ENCODE peak calls at places on chromosomes 12 and 14, in eight cellular contexts. One of them, this sample, is unnamed.

GRCh38 chr12:76470028-76470939 is 89.3 kb downstream of the OSBPL8 start:
- DNase-seq in stimulated activated CD4-positive, alpha-beta T cell treated with anti-CD3 and anti-CD28 coated beads, TNF-alpha, amount 100 ng/mL, for 48 hours: no peak
- DNase-seq in T-helper 2 cell: peak
- DNase-seq in neuronal stem cell: no peak
- DNase-seq in activated naive CD8-positive, alpha-beta T cell treated with anti-CD3 and anti-CD28 coated beads, Interleukin-2, amount 50 U/mL, for 24 hours: no peak
- DNase-seq in NB4: peak
- DNase-seq in KG1: no peak
- DNase-seq in activated gamma-delta T cell treated with anti-CD3 and anti-CD28 coated beads, Interleukin-2, amount 50 U/mL, for 16 hours: no peak
- DNase-seq in this sample: peak

GRCh38 chr12:102120886-102121285 is 903 bp downstream of the PARPBP start:
- DNase-seq in stimulated activated CD4-positive, alpha-beta T cell treated with anti-CD3 and anti-CD28 coated beads, TNF-alpha, amount 100 ng/mL, for 48 hours: no peak
- DNase-seq in neuronal stem cell: no peak
- DNase-seq in NB4: peak
- DNase-seq in activated gamma-delta T cell treated with anti-CD3 and anti-CD28 coated beads, Interleukin-2, amount 50 U/mL, for 16 hours: no peak
- DNase-seq in KG1: peak
- DNase-seq in T-helper 2 cell: peak
- DNase-seq in activated naive CD8-positive, alpha-beta T cell treated with anti-CD3 and anti-CD28 coated beads, Interleukin-2, amount 50 U/mL, for 24 hours: peak
- DNase-seq in this sample: no peak

GRCh38 chr14:49946320-49947141 is 53.6 kb downstream of the ARF6 start:
- DNase-seq in NB4: no peak
- DNase-seq in T-helper 2 cell: peak
- DNase-seq in KG1: no peak
- DNase-seq in activated gamma-delta T cell treated with anti-CD3 and anti-CD28 coated beads, Interleukin-2, amount 50 U/mL, for 16 hours: no peak
- DNase-seq in neuronal stem cell: no peak
- DNase-seq in activated naive CD8-positive, alpha-beta T cell treated with anti-CD3 and anti-CD28 coated beads, Interleukin-2, amount 50 U/mL, for 24 hours: peak
- DNase-seq in stimulated activated CD4-positive, alpha-beta T cell treated with anti-CD3 and anti-CD28 coated beads, TNF-alpha, amount 100 ng/mL, for 48 hours: no peak
- DNase-seq in this sample: no peak

GRCh38 chr12:93146278-93146939 is 217.3 kb upstream of the EEA1 start:
- DNase-seq in activated naive CD8-positive, alpha-beta T cell treated with anti-CD3 and anti-CD28 coated beads, Interleukin-2, amount 50 U/mL, for 24 hours: no peak
- DNase-seq in T-helper 2 cell: no peak
- DNase-seq in NB4: no peak
- DNase-seq in activated gamma-delta T cell treated with anti-CD3 and anti-CD28 coated beads, Interleukin-2, amount 50 U/mL, for 16 hours: no peak
- DNase-seq in neuronal stem cell: no peak
- DNase-seq in KG1: no peak
- DNase-seq in stimulated activated CD4-positive, alpha-beta T cell treated with anti-CD3 and anti-CD28 coated beads, TNF-alpha, amount 100 ng/mL, for 48 hours: no peak
- DNase-seq in this sample: no peak

GRCh38 chr12:92136883-92137582 is 8.6 kb downstream of the BTG1 start:
- DNase-seq in T-helper 2 cell: peak
- DNase-seq in activated naive CD8-positive, alpha-beta T cell treated with anti-CD3 and anti-CD28 coated beads, Interleukin-2, amount 50 U/mL, for 24 hours: no peak
- DNase-seq in stimulated activated CD4-positive, alpha-beta T cell treated with anti-CD3 and anti-CD28 coated beads, TNF-alpha, amount 100 ng/mL, for 48 hours: no peak
- DNase-seq in KG1: no peak
- DNase-seq in activated gamma-delta T cell treated with anti-CD3 and anti-CD28 coated beads, Interleukin-2, amount 50 U/mL, for 16 hours: no peak
- DNase-seq in neuronal stem cell: no peak
- DNase-seq in NB4: peak
- DNase-seq in this sample: no peak

GRCh38 chr12:88399811-88400210 is 180.5 kb downstream of the KITLG start:
- DNase-seq in stimulated activated CD4-positive, alpha-beta T cell treated with anti-CD3 and anti-CD28 coated beads, TNF-alpha, amount 100 ng/mL, for 48 hours: no peak
- DNase-seq in KG1: no peak
- DNase-seq in NB4: no peak
- DNase-seq in activated naive CD8-positive, alpha-beta T cell treated with anti-CD3 and anti-CD28 coated beads, Interleukin-2, amount 50 U/mL, for 24 hours: no peak
- DNase-seq in T-helper 2 cell: no peak
- DNase-seq in neuronal stem cell: no peak
- DNase-seq in activated gamma-delta T cell treated with anti-CD3 and anti-CD28 coated beads, Interleukin-2, amount 50 U/mL, for 16 hours: no peak
- DNase-seq in this sample: no peak

GRCh38 chr12:94379479-94380113 is 80.1 kb downstream of the CEP83 start:
- DNase-seq in KG1: no peak
- DNase-seq in NB4: no peak
- DNase-seq in activated naive CD8-positive, alpha-beta T cell treated with anti-CD3 and anti-CD28 coated beads, Interleukin-2, amount 50 U/mL, for 24 hours: peak
- DNase-seq in neuronal stem cell: no peak
- DNase-seq in stimulated activated CD4-positive, alpha-beta T cell treated with anti-CD3 and anti-CD28 coated beads, TNF-alpha, amount 100 ng/mL, for 48 hours: no peak
- DNase-seq in T-helper 2 cell: peak
- DNase-seq in activated gamma-delta T cell treated with anti-CD3 and anti-CD28 coated beads, Interleukin-2, amount 50 U/mL, for 16 hours: no peak
- DNase-seq in this sample: no peak

GRCh38 chr12:2385529-2385928 is 332.7 kb downstream of the CACNA1C start:
- DNase-seq in T-helper 2 cell: no peak
- DNase-seq in stimulated activated CD4-positive, alpha-beta T cell treated with anti-CD3 and anti-CD28 coated beads, TNF-alpha, amount 100 ng/mL, for 48 hours: no peak
- DNase-seq in activated naive CD8-positive, alpha-beta T cell treated with anti-CD3 and anti-CD28 coated beads, Interleukin-2, amount 50 U/mL, for 24 hours: no peak
- DNase-seq in activated gamma-delta T cell treated with anti-CD3 and anti-CD28 coated beads, Interleukin-2, amount 50 U/mL, for 16 hours: no peak
- DNase-seq in NB4: no peak
- DNase-seq in KG1: no peak
- DNase-seq in neuronal stem cell: no peak
- DNase-seq in this sample: no peak

GRCh38 chr12:53011889-53012288 is 5.6 kb downstream of the EIF4B start:
- DNase-seq in activated gamma-delta T cell treated with anti-CD3 and anti-CD28 coated beads, Interleukin-2, amount 50 U/mL, for 16 hours: no peak
- DNase-seq in T-helper 2 cell: no peak
- DNase-seq in neuronal stem cell: no peak
- DNase-seq in KG1: no peak
- DNase-seq in NB4: no peak
- DNase-seq in stimulated activated CD4-positive, alpha-beta T cell treated with anti-CD3 and anti-CD28 coated beads, TNF-alpha, amount 100 ng/mL, for 48 hours: no peak
- DNase-seq in activated naive CD8-positive, alpha-beta T cell treated with anti-CD3 and anti-CD28 coated beads, Interleukin-2, amount 50 U/mL, for 24 hours: no peak
- DNase-seq in this sample: no peak

GRCh38 chr14:77579760-77580159 is 36.7 kb downstream of the SPTLC2 start:
- DNase-seq in activated gamma-delta T cell treated with anti-CD3 and anti-CD28 coated beads, Interleukin-2, amount 50 U/mL, for 16 hours: no peak
- DNase-seq in stimulated activated CD4-positive, alpha-beta T cell treated with anti-CD3 and anti-CD28 coated beads, TNF-alpha, amount 100 ng/mL, for 48 hours: no peak
- DNase-seq in NB4: no peak
- DNase-seq in T-helper 2 cell: no peak
- DNase-seq in neuronal stem cell: no peak
- DNase-seq in activated naive CD8-positive, alpha-beta T cell treated with anti-CD3 and anti-CD28 coated beads, Interleukin-2, amount 50 U/mL, for 24 hours: no peak
- DNase-seq in KG1: no peak
- DNase-seq in this sample: no peak

GRCh38 chr12:101829639-101830390 is 944 bp downstream of the GNPTAB start:
- DNase-seq in KG1: peak
- DNase-seq in neuronal stem cell: no peak
- DNase-seq in NB4: peak
- DNase-seq in activated gamma-delta T cell treated with anti-CD3 and anti-CD28 coated beads, Interleukin-2, amount 50 U/mL, for 16 hours: no peak
- DNase-seq in stimulated activated CD4-positive, alpha-beta T cell treated with anti-CD3 and anti-CD28 coated beads, TNF-alpha, amount 100 ng/mL, for 48 hours: no peak
- DNase-seq in activated naive CD8-positive, alpha-beta T cell treated with anti-CD3 and anti-CD28 coated beads, Interleukin-2, amount 50 U/mL, for 24 hours: no peak
- DNase-seq in T-helper 2 cell: peak
- DNase-seq in this sample: no peak

GRCh38 chr14:22811752-22812151 is 3.5 kb downstream of the SLC7A7 start:
- DNase-seq in NB4: no peak
- DNase-seq in KG1: no peak
- DNase-seq in activated naive CD8-positive, alpha-beta T cell treated with anti-CD3 and anti-CD28 coated beads, Interleukin-2, amount 50 U/mL, for 24 hours: no peak
- DNase-seq in neuronal stem cell: no peak
- DNase-seq in stimulated activated CD4-positive, alpha-beta T cell treated with anti-CD3 and anti-CD28 coated beads, TNF-alpha, amount 100 ng/mL, for 48 hours: no peak
- DNase-seq in T-helper 2 cell: no peak
- DNase-seq in activated gamma-delta T cell treated with anti-CD3 and anti-CD28 coated beads, Interleukin-2, amount 50 U/mL, for 16 hours: no peak
- DNase-seq in this sample: no peak

GRCh38 chr12:1836854-1837411 is 16.6 kb downstream of the LRTM2 start:
- DNase-seq in activated naive CD8-positive, alpha-beta T cell treated with anti-CD3 and anti-CD28 coated beads, Interleukin-2, amount 50 U/mL, for 24 hours: no peak
- DNase-seq in T-helper 2 cell: no peak
- DNase-seq in neuronal stem cell: no peak
- DNase-seq in KG1: no peak
- DNase-seq in NB4: no peak
- DNase-seq in activated gamma-delta T cell treated with anti-CD3 and anti-CD28 coated beads, Interleukin-2, amount 50 U/mL, for 16 hours: no peak
- DNase-seq in stimulated activated CD4-positive, alpha-beta T cell treated with anti-CD3 and anti-CD28 coated beads, TNF-alpha, amount 100 ng/mL, for 48 hours: no peak
- DNase-seq in this sample: no peak

GRCh38 chr14:75279153-75279738 is 618 bp downstream of the FOS start:
- DNase-seq in neuronal stem cell: no peak
- DNase-seq in KG1: no peak
- DNase-seq in T-helper 2 cell: peak
- DNase-seq in stimulated activated CD4-positive, alpha-beta T cell treated with anti-CD3 and anti-CD28 coated beads, TNF-alpha, amount 100 ng/mL, for 48 hours: no peak
- DNase-seq in NB4: peak
- DNase-seq in activated naive CD8-positive, alpha-beta T cell treated with anti-CD3 and anti-CD28 coated beads, Interleukin-2, amount 50 U/mL, for 24 hours: peak
- DNase-seq in activated gamma-delta T cell treated with anti-CD3 and anti-CD28 coated beads, Interleukin-2, amount 50 U/mL, for 16 hours: no peak
- DNase-seq in this sample: peak

GRCh38 chr12:93944196-93944595 is 204.2 kb upstream of the PLXNC1 start:
- DNase-seq in neuronal stem cell: no peak
- DNase-seq in KG1: no peak
- DNase-seq in NB4: no peak
- DNase-seq in T-helper 2 cell: no peak
- DNase-seq in activated gamma-delta T cell treated with anti-CD3 and anti-CD28 coated beads, Interleukin-2, amount 50 U/mL, for 16 hours: no peak
- DNase-seq in activated naive CD8-positive, alpha-beta T cell treated with anti-CD3 and anti-CD28 coated beads, Interleukin-2, amount 50 U/mL, for 24 hours: no peak
- DNase-seq in stimulated activated CD4-positive, alpha-beta T cell treated with anti-CD3 and anti-CD28 coated beads, TNF-alpha, amount 100 ng/mL, for 48 hours: no peak
- DNase-seq in this sample: no peak

GRCh38 chr12:42735869-42736361 is 146.4 kb upstream of the PRICKLE1 start:
- DNase-seq in T-helper 2 cell: no peak
- DNase-seq in activated naive CD8-positive, alpha-beta T cell treated with anti-CD3 and anti-CD28 coated beads, Interleukin-2, amount 50 U/mL, for 24 hours: no peak
- DNase-seq in neuronal stem cell: no peak
- DNase-seq in stimulated activated CD4-positive, alpha-beta T cell treated with anti-CD3 and anti-CD28 coated beads, TNF-alpha, amount 100 ng/mL, for 48 hours: no peak
- DNase-seq in NB4: no peak
- DNase-seq in activated gamma-delta T cell treated with anti-CD3 and anti-CD28 coated beads, Interleukin-2, amount 50 U/mL, for 16 hours: no peak
- DNase-seq in KG1: no peak
- DNase-seq in this sample: no peak

GRCh38 chr12:4589941-4590340 is 27.9 kb downstream of the DYRK4 start:
- DNase-seq in neuronal stem cell: no peak
- DNase-seq in KG1: no peak
- DNase-seq in T-helper 2 cell: no peak
- DNase-seq in stimulated activated CD4-positive, alpha-beta T cell treated with anti-CD3 and anti-CD28 coated beads, TNF-alpha, amount 100 ng/mL, for 48 hours: no peak
- DNase-seq in activated gamma-delta T cell treated with anti-CD3 and anti-CD28 coated beads, Interleukin-2, amount 50 U/mL, for 16 hours: no peak
- DNase-seq in activated naive CD8-positive, alpha-beta T cell treated with anti-CD3 and anti-CD28 coated beads, Interleukin-2, amount 50 U/mL, for 24 hours: no peak
- DNase-seq in NB4: no peak
- DNase-seq in this sample: no peak

GRCh38 chr12:130956009-130956408 is 2.3 kb downstream of the ADGRD1 start:
- DNase-seq in neuronal stem cell: no peak
- DNase-seq in T-helper 2 cell: no peak
- DNase-seq in NB4: no peak
- DNase-seq in activated gamma-delta T cell treated with anti-CD3 and anti-CD28 coated beads, Interleukin-2, amount 50 U/mL, for 16 hours: no peak
- DNase-seq in stimulated activated CD4-positive, alpha-beta T cell treated with anti-CD3 and anti-CD28 coated beads, TNF-alpha, amount 100 ng/mL, for 48 hours: no peak
- DNase-seq in activated naive CD8-positive, alpha-beta T cell treated with anti-CD3 and anti-CD28 coated beads, Interleukin-2, amount 50 U/mL, for 24 hours: no peak
- DNase-seq in KG1: no peak
- DNase-seq in this sample: no peak

GRCh38 chr14:92971601-92972180 is 48.7 kb downstream of the CHGA start:
- DNase-seq in activated gamma-delta T cell treated with anti-CD3 and anti-CD28 coated beads, Interleukin-2, amount 50 U/mL, for 16 hours: no peak
- DNase-seq in NB4: no peak
- DNase-seq in activated naive CD8-positive, alpha-beta T cell treated with anti-CD3 and anti-CD28 coated beads, Interleukin-2, amount 50 U/mL, for 24 hours: no peak
- DNase-seq in KG1: no peak
- DNase-seq in stimulated activated CD4-positive, alpha-beta T cell treated with anti-CD3 and anti-CD28 coated beads, TNF-alpha, amount 100 ng/mL, for 48 hours: no peak
- DNase-seq in neuronal stem cell: no peak
- DNase-seq in T-helper 2 cell: no peak
- DNase-seq in this sample: no peak

GRCh38 chr14:90733139-90733808 is 83.0 kb downstream of the TTC7B start:
- DNase-seq in activated gamma-delta T cell treated with anti-CD3 and anti-CD28 coated beads, Interleukin-2, amount 50 U/mL, for 16 hours: no peak
- DNase-seq in T-helper 2 cell: no peak
- DNase-seq in stimulated activated CD4-positive, alpha-beta T cell treated with anti-CD3 and anti-CD28 coated beads, TNF-alpha, amount 100 ng/mL, for 48 hours: no peak
- DNase-seq in KG1: no peak
- DNase-seq in NB4: no peak
- DNase-seq in activated naive CD8-positive, alpha-beta T cell treated with anti-CD3 and anti-CD28 coated beads, Interleukin-2, amount 50 U/mL, for 24 hours: no peak
- DNase-seq in neuronal stem cell: no peak
- DNase-seq in this sample: no peak

GRCh38 chr12:59005195-59005961 is 85.1 kb upstream of the LRIG3 start:
- DNase-seq in KG1: no peak
- DNase-seq in T-helper 2 cell: no peak
- DNase-seq in activated gamma-delta T cell treated with anti-CD3 and anti-CD28 coated beads, Interleukin-2, amount 50 U/mL, for 16 hours: no peak
- DNase-seq in neuronal stem cell: no peak
- DNase-seq in NB4: no peak
- DNase-seq in stimulated activated CD4-positive, alpha-beta T cell treated with anti-CD3 and anti-CD28 coated beads, TNF-alpha, amount 100 ng/mL, for 48 hours: no peak
- DNase-seq in activated naive CD8-positive, alpha-beta T cell treated with anti-CD3 and anti-CD28 coated beads, Interleukin-2, amount 50 U/mL, for 24 hours: no peak
- DNase-seq in this sample: no peak

GRCh38 chr12:123934016-123934620 is 38.5 kb downstream of the CCDC92 start:
- DNase-seq in activated naive CD8-positive, alpha-beta T cell treated with anti-CD3 and anti-CD28 coated beads, Interleukin-2, amount 50 U/mL, for 24 hours: no peak
- DNase-seq in T-helper 2 cell: no peak
- DNase-seq in KG1: no peak
- DNase-seq in neuronal stem cell: no peak
- DNase-seq in NB4: peak
- DNase-seq in activated gamma-delta T cell treated with anti-CD3 and anti-CD28 coated beads, Interleukin-2, amount 50 U/mL, for 16 hours: no peak
- DNase-seq in stimulated activated CD4-positive, alpha-beta T cell treated with anti-CD3 and anti-CD28 coated beads, TNF-alpha, amount 100 ng/mL, for 48 hours: no peak
- DNase-seq in this sample: no peak

GRCh38 chr14:61537567-61538463 is 157.5 kb upstream of the HIF1A start:
- DNase-seq in activated gamma-delta T cell treated with anti-CD3 and anti-CD28 coated beads, Interleukin-2, amount 50 U/mL, for 16 hours: no peak
- DNase-seq in NB4: peak
- DNase-seq in neuronal stem cell: no peak
- DNase-seq in KG1: no peak
- DNase-seq in stimulated activated CD4-positive, alpha-beta T cell treated with anti-CD3 and anti-CD28 coated beads, TNF-alpha, amount 100 ng/mL, for 48 hours: no peak
- DNase-seq in activated naive CD8-positive, alpha-beta T cell treated with anti-CD3 and anti-CD28 coated beads, Interleukin-2, amount 50 U/mL, for 24 hours: no peak
- DNase-seq in T-helper 2 cell: no peak
- DNase-seq in this sample: no peak

GRCh38 chr12:30145351-30146017 is 361.7 kb upstream of the TMTC1 start:
- DNase-seq in activated naive CD8-positive, alpha-beta T cell treated with anti-CD3 and anti-CD28 coated beads, Interleukin-2, amount 50 U/mL, for 24 hours: no peak
- DNase-seq in NB4: no peak
- DNase-seq in neuronal stem cell: no peak
- DNase-seq in T-helper 2 cell: no peak
- DNase-seq in KG1: no peak
- DNase-seq in activated gamma-delta T cell treated with anti-CD3 and anti-CD28 coated beads, Interleukin-2, amount 50 U/mL, for 16 hours: no peak
- DNase-seq in stimulated activated CD4-positive, alpha-beta T cell treated with anti-CD3 and anti-CD28 coated beads, TNF-alpha, amount 100 ng/mL, for 48 hours: no peak
- DNase-seq in this sample: no peak

This sample was measured in SHP77 treated with DMSO at 0.1 percent for 48 hours.